ENCODE peak calls at places on chromosomes 1 and 21, in four cellular contexts. B, P, H and F are unnamed samples.

GRCh38 chr1:25573591-25573930 is 30.2 kb downstream of the LDLRAP1 start:
- DNase-seq in H (no peak), P (no peak), B (no peak), F (no peak)

GRCh38 chr21:32094792-32095191 is 184.1 kb downstream of the MIS18A start:
- DNase-seq in P (no peak), B (peak; percentile 60), H (no peak), F (peak; percentile 62)

GRCh38 chr1:17475729-17476128 is 36.3 kb upstream of the RCC2 start:
- DNase-seq in H (no peak), P (no peak), B (no peak), F (peak; percentile 88)

GRCh38 chr1:110024613-110025012 is 9.8 kb upstream of the STRIP1 start:
- DNase-seq in P (no peak), B (no peak), H (no peak), F (no peak)

GRCh38 chr1:9689971-9690381 is 38.4 kb downstream of the PIK3CD start:
- DNase-seq in H (no peak), P (peak; percentile 80), B (peak; percentile 80), F (peak; percentile 59)

GRCh38 chr21:15549671-15550070 is 180.1 kb upstream of the USP25 start:
- DNase-seq in P (no peak), H (no peak), B (peak; percentile 67), F (peak; percentile 46)

GRCh38 chr1:113557176-113557575 is 166.9 kb downstream of the MAGI3 start:
- DNase-seq in B (no peak), H (no peak), P (no peak), F (no peak)

GRCh38 chr1:193729429-193729828 is 543.0 kb upstream of the B3GALT2 start:
- DNase-seq in H (no peak), B (no peak), P (no peak), F (peak; percentile 2)

GRCh38 chr21:18460979-18461378 is 57.4 kb upstream of the TMPRSS15 start:
- DNase-seq in P (no peak), H (no peak), B (no peak), F (no peak)

GRCh38 chr1:238589843-238590435 is 699.2 kb upstream of the ZP4 start:
- DNase-seq in B (no peak), P (no peak), H (no peak), F (peak; percentile 65)

GRCh38 chr1:231866392-231867331 is 240.1 kb downstream of the DISC1 start:
- DNase-seq in B (peak; percentile 86), H (peak; percentile 72), P (peak; percentile 80), F (peak; percentile 66)

GRCh38 chr1:39576016-39576657 is 453 bp downstream of the PABPC4 start:
- DNase-seq in P (peak; percentile 76), B (peak; percentile 39), H (peak; percentile 21), F (peak; percentile 68)

GRCh38 chr1:226711976-226712778 is 26.9 kb downstream of the ITPKB start:
- DNase-seq in H (peak; percentile 94), B (no peak), P (no peak), F (no peak)

GRCh38 chr1:201766117-201766863 is 62.7 kb upstream of the IPO9 start:
- DNase-seq in P (no peak), B (no peak), H (no peak), F (peak; percentile 98)

GRCh38 chr1:6165027-6165426 is 15.1 kb downstream of the CHD5 start:
- DNase-seq in P (no peak), B (no peak), H (no peak), F (no peak)

GRCh38 chr1:23466423-23466989 is 17.5 kb downstream of the ASAP3 start:
- DNase-seq in P (no peak), B (no peak), H (no peak), F (no peak)

GRCh38 chr1:85502171-85502570 is 37.2 kb upstream of the DDAH1 start:
- DNase-seq in P (no peak), H (no peak), B (no peak), F (peak; percentile 67)

GRCh38 chr1:227185291-227185690 is 133.0 kb downstream of the CDC42BPA start:
- DNase-seq in H (no peak), B (peak; percentile 47), P (no peak), F (no peak)

GRCh38 chr1:94993931-94994645 is 67.2 kb upstream of the CNN3 start:
- DNase-seq in B (no peak), P (no peak), H (no peak), F (no peak)

GRCh38 chr1:951364-951763 is 7.7 kb downstream of the NOC2L start:
- DNase-seq in B (peak; percentile 75), P (peak; percentile 58), H (no peak), F (peak; percentile 49)
- TF ChIP-seq EZH2phosphoT487 in B (no peak), P (no peak), H (no peak), F (no peak)

GRCh38 chr1:54571326-54571725 is 23.3 kb downstream of the ACOT11 start:
- DNase-seq in H (no peak), P (no peak), B (no peak), F (no peak)
- H2AFZ ChIP-seq in H (no peak overlapping the region), P (peak overlapping the region; percentile 85), B (peak overlapping the region; percentile 76), F (no peak overlapping the region)

GRCh38 chr1:56200446-56200845 is 378.9 kb downstream of the PLPP3 start:
- DNase-seq in P (no peak), H (no peak), B (no peak), F (peak; percentile 67)
- TF ChIP-seq EZH2phosphoT487 in P (no peak), H (no peak), B (no peak), F (no peak)

GRCh38 chr1:80251591-80251990 is 1245.1 kb upstream of the ADGRL4 start:
- DNase-seq in P (no peak), H (peak; percentile 23), B (no peak), F (no peak)
- H2AFZ ChIP-seq in P (no peak overlapping the region), H (peak overlapping the region; percentile 37), B (no peak overlapping the region), F (no peak overlapping the region)

GRCh38 chr1:36479505-36480051 is 3.1 kb downstream of the CSF3R start:
- DNase-seq in H (no peak), B (no peak), P (no peak), F (no peak)
- TF ChIP-seq EZH2phosphoT487 in H (no peak), B (no peak), P (no peak), F (no peak)

GRCh38 chr1:186139706-186140105 is 235.3 kb downstream of the TPR start:
- DNase-seq in B (no peak), H (no peak), P (no peak), F (peak; percentile 85)
- H2AFZ ChIP-seq in B (no peak overlapping the region), H (no peak overlapping the region), P (no peak overlapping the region), F (peak overlapping the region; percentile 2)